ENCODE peak calls at places on chromosomes 12 and 14, in ten cellular contexts. I is transverse colon, H is uterus, W is K562, C is ovary, Z is suprapubic skin, V is Peyer's patch, U is gastrocnemius medialis, X is GM12891, E is heart left ventricle. G is an unnamed sample.

GRCh38 chr12:122738561-122738960 is 7.9 kb upstream of the HCAR1 start:
- DNase-seq in E (no peak), Z (no peak), I (no peak), W (no peak), H (no peak), V (no peak), U (no peak), X (no peak), C (no peak), G (no peak)

GRCh38 chr12:49345048-49345839 is 1.4 kb upstream of the DNAJC22 start:
- DNase-seq in X (peak), H (no peak), Z (no peak), W (no peak), E (peak), U (no peak), V (no peak), I (peak), C (no peak), G (no peak)

GRCh38 chr14:82046512-82047226 is 513.0 kb upstream of the SEL1L start:
- DNase-seq in E (no peak), C (no peak), X (no peak), H (no peak), U (no peak), V (no peak), Z (no peak), W (no peak), I (no peak), G (no peak)

GRCh38 chr12:108099085-108099484 is 30.0 kb upstream of the WSCD2 start:
- DNase-seq in V (no peak), I (no peak), W (peak), X (no peak), U (no peak), H (no peak), Z (no peak), E (no peak), C (no peak), G (peak)

GRCh38 chr14:53670701-53671100 is 285.9 kb downstream of the BMP4 start:
- DNase-seq in V (no peak), E (no peak), X (no peak), W (no peak), C (no peak), Z (no peak), U (no peak), H (no peak), I (no peak), G (no peak)

GRCh38 chr14:74349757-74350156 is 1.5 kb downstream of the VRTN start:
- DNase-seq in H (no peak), I (peak), V (peak), W (no peak), U (no peak), E (no peak), C (no peak), X (no peak), Z (no peak), G (no peak)

GRCh38 chr12:77214136-77214535 is 148.8 kb upstream of the E2F7 start:
- DNase-seq in I (no peak), U (no peak), V (no peak), C (no peak), Z (no peak), E (no peak), X (no peak), H (no peak), W (no peak), G (no peak)

GRCh38 chr14:72565200-72565599 is 328.7 kb downstream of the DPF3 start:
- DNase-seq in W (no peak), Z (no peak), X (no peak), U (peak), C (no peak), V (no peak), E (peak), I (no peak), H (no peak), G (no peak)

GRCh38 chr14:93965287-93965821 is 11.0 kb downstream of the ASB2 start:
- DNase-seq in C (no peak), V (no peak), U (no peak), X (no peak), H (no peak), W (no peak), Z (no peak), I (no peak), E (no peak), G (no peak)

GRCh38 chr12:1279050-1279449 is 288.0 kb downstream of the ERC1 start:
- DNase-seq in E (no peak), U (no peak), Z (no peak), W (peak), V (no peak), H (no peak), I (no peak), X (no peak), C (no peak), G (no peak)

GRCh38 chr14:104927432-104927816 is 2.7 kb downstream of the PLD4 start:
- DNase-seq in W (no peak), X (no peak), H (no peak), I (no peak), E (peak), V (no peak), C (no peak), Z (peak), U (no peak), G (no peak)

GRCh38 chr12:107891967-107892366 is 117.5 kb downstream of the ASCL4 start:
- DNase-seq in V (no peak), E (no peak), U (no peak), Z (no peak), H (no peak), I (no peak), W (peak), X (no peak), C (no peak), G (peak)

GRCh38 chr14:103657466-103657865 is 28.5 kb downstream of the KLC1 start:
- DNase-seq in C (no peak), Z (no peak), X (no peak), I (no peak), W (no peak), U (no peak), E (no peak), V (no peak), H (peak), G (no peak)

GRCh38 chr14:95862243-95862642 is 14.4 kb upstream of the TUNAR start:
- DNase-seq in V (no peak), E (no peak), I (no peak), H (no peak), C (no peak), U (no peak), X (no peak), W (no peak), Z (no peak), G (no peak)

GRCh38 chr12:93536766-93537515 is 35.5 kb upstream of the SOCS2 start:
- DNase-seq in V (no peak), C (no peak), Z (no peak), E (no peak), I (no peak), U (no peak), X (no peak), W (no peak), H (no peak), G (no peak)

GRCh38 chr12:101678081-101678480 is 19.4 kb upstream of the CHPT1 start:
- DNase-seq in U (no peak), V (no peak), I (no peak), E (no peak), W (no peak), Z (no peak), X (no peak), C (no peak), H (no peak), G (no peak)

GRCh38 chr12:13022737-13023370 is 21.3 kb upstream of the FAM234B start:
- DNase-seq in W (no peak), E (no peak), V (no peak), Z (no peak), C (no peak), I (no peak), X (no peak), H (no peak), U (no peak), G (no peak)

GRCh38 chr12:104155711-104156555 is 17.9 kb upstream of the NFYB start:
- DNase-seq in E (no peak), H (no peak), C (no peak), V (no peak), W (peak), Z (no peak), X (no peak), I (no peak), U (no peak), G (no peak)

GRCh38 chr12:53995311-53996187 is 4.4 kb upstream of the HOXC9 start:
- DNase-seq in U (peak), E (no peak), Z (peak), W (peak), H (peak), X (no peak), V (peak), C (peak), I (no peak), G (no peak)

GRCh38 chr12:53766881-53767280 is 15.1 kb upstream of the CISTR start:
- DNase-seq in Z (no peak), H (no peak), E (no peak), X (no peak), I (no peak), U (no peak), C (no peak), V (no peak), W (no peak), G (no peak)

GRCh38 chr14:51644215-51644969 is 7.3 kb upstream of the FRMD6 start:
- DNase-seq in I (no peak), Z (no peak), E (no peak), U (no peak), W (no peak), X (no peak), V (no peak), H (no peak), C (no peak), G (no peak)

GRCh38 chr14:86712176-86712575 is 1182.2 kb downstream of the FLRT2 start:
- DNase-seq in X (no peak), Z (no peak), U (no peak), I (no peak), W (no peak), E (no peak), V (no peak), H (no peak), C (no peak), G (no peak)

GRCh38 chr12:6966351-6966750 is 4.1 kb downstream of the PHB2 start:
- DNase-seq in Z (no peak), I (no peak), C (peak), W (no peak), H (no peak), X (no peak), U (peak), E (no peak), V (peak), G (no peak)

GRCh38 chr12:55072093-55072492 is 52.3 kb downstream of the NEUROD4 start:
- DNase-seq in X (no peak), C (no peak), U (no peak), V (peak), Z (no peak), E (peak), W (peak), H (no peak), I (peak), G (peak)

GRCh38 chr12:32533971-32534590 is 134.7 kb downstream of the FGD4 start:
- DNase-seq in X (no peak), U (peak), V (peak), H (peak), I (peak), C (peak), Z (no peak), E (peak), W (peak), G (peak)

GRCh38 chr14:35637269-35637668 is 103.3 kb downstream of the INSM2 start:
- DNase-seq in U (no peak), C (no peak), W (no peak), X (no peak), V (no peak), Z (no peak), H (no peak), I (no peak), E (no peak), G (no peak)

GRCh38 chr12:16568873-16569272 is 37.1 kb downstream of the LMO3 start:
- DNase-seq in W (no peak), V (no peak), Z (no peak), C (no peak), U (no peak), X (peak), H (no peak), E (no peak), I (no peak), G (no peak)

GRCh38 chr12:78226763-78227162 is 396.1 kb downstream of the NAV3 start:
- DNase-seq in H (no peak), X (no peak), I (no peak), C (no peak), E (no peak), V (no peak), U (no peak), W (no peak), Z (no peak), G (no peak)

GRCh38 chr12:13948631-13949030 is 32.8 kb downstream of the GRIN2B start:
- DNase-seq in U (no peak), W (no peak), I (no peak), V (no peak), H (no peak), C (no peak), Z (no peak), E (no peak), X (no peak), G (no peak)

GRCh38 chr14:53183071-53183470 is 29.9 kb upstream of the DDHD1 start:
- DNase-seq in Z (no peak), X (no peak), H (no peak), E (no peak), I (no peak), C (no peak), W (no peak), U (no peak), V (no peak), G (no peak)

GRCh38 chr12:33427071-33427470 is 12.5 kb downstream of the SYT10 start:
- DNase-seq in W (peak), U (no peak), X (no peak), Z (no peak), V (no peak), I (no peak), C (no peak), H (no peak), E (no peak), G (peak)

GRCh38 chr12:112833939-112834338 is 42.4 kb downstream of the RPH3A start:
- DNase-seq in Z (no peak), C (no peak), W (no peak), U (no peak), E (no peak), X (no peak), H (no peak), V (no peak), I (no peak), G (no peak)

GRCh38 chr14:94558842-94559241 is 2.4 kb upstream of the SERPINA4 start:
- DNase-seq in I (no peak), V (no peak), U (no peak), X (no peak), E (no peak), W (no peak), H (no peak), Z (no peak), C (no peak), G (no peak)

GRCh38 chr12:46269429-46270241 is 792 bp upstream of the SLC38A1 start:
- DNase-seq in I (peak), Z (no peak), U (no peak), H (no peak), W (no peak), X (peak), E (no peak), C (no peak), V (peak), G (peak)

GRCh38 chr14:75123991-75124390 is 2.9 kb downstream of the NEK9 start:
- DNase-seq in W (peak), Z (no peak), U (no peak), C (no peak), I (peak), H (no peak), V (peak), E (peak), X (no peak), G (peak)

GRCh38 chr12:22993639-22994038 is 368.7 kb downstream of the ETNK1 start:
- DNase-seq in V (no peak), X (no peak), E (no peak), I (no peak), C (no peak), W (no peak), H (no peak), Z (no peak), U (no peak), G (no peak)

GRCh38 chr14:74583689-74584434 is 28.2 kb downstream of the LTBP2 start:
- DNase-seq in C (peak), U (no peak), W (no peak), Z (no peak), X (no peak), H (peak), E (no peak), I (no peak), V (no peak), G (no peak)

GRCh38 chr12:22797686-22798085 is 172.7 kb downstream of the ETNK1 start:
- DNase-seq in I (no peak), C (no peak), V (no peak), U (no peak), X (no peak), E (no peak), H (no peak), W (no peak), Z (no peak), G (no peak)

GRCh38 chr12:20212658-20213387 is 155.5 kb upstream of the PDE3A start:
- DNase-seq in V (peak), E (peak), C (peak), X (no peak), I (peak), U (peak), W (no peak), Z (peak), H (peak), G (no peak)

GRCh38 chr12:95810411-95810810 is 19.8 kb upstream of the NTN4 start:
- DNase-seq in H (no peak), X (no peak), U (no peak), I (no peak), E (no peak), V (no peak), W (no peak), C (no peak), Z (no peak), G (no peak)

GRCh38 chr12:95820096-95820703 is 29.6 kb upstream of the NTN4 start:
- DNase-seq in U (no peak), I (peak), V (peak), W (peak), E (no peak), Z (no peak), X (no peak), C (no peak), H (no peak), G (peak)

DNA sequence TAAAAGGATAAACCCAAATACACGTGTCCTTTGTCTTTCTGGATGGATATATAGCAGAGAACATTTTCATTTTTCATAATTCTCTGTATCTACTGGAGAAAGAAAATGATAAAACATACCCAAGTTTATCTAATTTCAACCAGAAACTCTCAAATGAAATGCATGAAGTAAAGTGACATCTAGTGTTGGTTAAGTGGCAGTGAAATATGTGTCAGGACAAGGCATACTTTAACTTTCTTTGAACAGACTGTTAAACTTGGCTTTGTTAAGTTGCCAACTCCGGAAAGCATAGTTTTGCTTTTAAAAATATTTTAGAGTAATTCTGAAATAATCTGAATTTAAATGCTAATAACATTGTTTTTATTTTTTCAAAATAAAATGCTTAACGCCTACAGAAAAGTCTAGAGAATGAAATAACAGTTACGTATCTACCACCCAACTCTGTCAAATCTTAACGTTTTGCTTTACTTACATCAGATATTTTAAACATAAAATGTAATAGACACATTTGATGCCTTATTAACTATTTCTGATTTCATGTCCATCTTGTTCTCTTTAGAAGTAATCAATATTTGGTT is 25.2 kb upstream of the NTN4 start:
- DNase-seq in X (no peak), U (no peak), C (no peak), I (no peak), V (no peak), W (peak), E (no peak), H (no peak), Z (no peak), G (peak)
- TF ChIP-seq POLR2A in X (no peak), U (no peak), C (no peak), I (no peak), V (no peak), W (no peak), E (no peak), H (no peak), Z (no peak), G (no peak)

GRCh38 chr12:71756054-71756675 is 1.5 kb downstream of the RAB21 start:
- DNase-seq in I (no peak), C (no peak), H (no peak), V (no peak), U (no peak), Z (no peak), E (no peak), W (no peak), X (no peak), G (no peak)

GRCh38 chr12:71752887-71753286 is 1.8 kb upstream of the RAB21 start:
- DNase-seq in H (no peak), X (no peak), I (no peak), C (no peak), W (peak), U (no peak), V (no peak), E (no peak), Z (no peak), G (peak)

GRCh38 chr12:71759941-71760340 is 5.3 kb downstream of the RAB21 start:
- DNase-seq in C (no peak), X (no peak), I (no peak), W (no peak), V (no peak), E (no peak), H (no peak), U (no peak), Z (no peak), G (no peak)

GRCh38 chr12:71754461-71755145 is at the start of gene RAB21:
- DNase-seq in W (peak), Z (peak), C (peak), E (peak), U (peak), V (peak), H (peak), I (peak), X (peak), G (peak)

GRCh38 chr12:71755146-71755892 is 656 bp downstream of the RAB21 start:
- DNase-seq in U (peak), E (peak), Z (peak), W (peak), C (peak), V (peak), I (peak), X (peak), H (peak), G (peak)
- TF ChIP-seq POLR2A in U (no peak), E (no peak), Z (no peak), W (no peak), C (no peak), V (peak), I (peak), X (no peak), H (no peak), G (no peak)

GRCh38 chr12:106773945-106774807 is at the start of gene RIC8B:
- DNase-seq in I (peak), V (peak), U (peak), C (peak), E (peak), H (peak), W (peak), Z (peak), X (peak), G (peak)
- TF ChIP-seq POLR2A in I (peak), V (peak), U (peak), C (peak), E (peak), H (peak), W (peak), Z (no peak), X (no peak), G (peak)

GRCh38 chr12:25734529-25735180 is 181.6 kb upstream of the LMNTD1 start:
- DNase-seq in V (no peak), Z (no peak), W (no peak), E (no peak), X (no peak), C (no peak), H (no peak), I (no peak), U (no peak), G (no peak)

GRCh38 chr12:25730489-25731349 is 177.6 kb upstream of the LMNTD1 start:
- DNase-seq in V (no peak), H (no peak), W (no peak), I (no peak), Z (no peak), X (no peak), E (no peak), C (no peak), U (no peak), G (no peak)

GRCh38 chr12:25728196-25728595 is 175.1 kb upstream of the LMNTD1 start:
- DNase-seq in W (no peak), V (no peak), H (no peak), Z (no peak), U (no peak), I (no peak), X (no peak), C (no peak), E (no peak), G (no peak)

DNA sequence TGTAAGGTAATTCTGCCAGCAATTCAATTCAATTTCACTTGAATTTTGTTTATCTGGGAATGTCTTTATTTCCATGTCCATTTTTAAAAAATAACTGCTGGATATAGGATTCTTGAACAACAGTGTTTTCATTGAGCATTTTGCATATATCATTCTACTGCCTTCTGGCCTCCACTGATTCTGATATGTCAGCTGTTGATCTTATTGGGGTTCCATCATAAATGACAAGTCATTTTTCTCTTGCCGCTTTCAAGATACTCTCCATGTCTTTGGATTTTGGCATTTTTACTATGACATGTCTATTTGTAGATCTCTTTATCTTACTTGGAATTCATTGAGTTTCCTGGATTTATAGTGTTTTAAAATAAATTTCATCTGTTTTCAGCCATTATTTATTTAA is 180.5 kb upstream of the LMNTD1 start:
- DNase-seq in H (no peak), V (no peak), Z (no peak), I (no peak), W (no peak), E (no peak), C (no peak), U (no peak), X (no peak), G (no peak)
- TF ChIP-seq POLR2A in H (no peak), V (no peak), Z (no peak), I (no peak), W (no peak), E (no peak), C (no peak), U (no peak), X (no peak), G (no peak)